ENCODE peak calls at places on chromosome 11, in five cellular contexts. One of them, this sample, is unnamed.

GRCh38 chr11:71252434-71252781 is at the start of gene SHANK2:
- DNase-seq in A549: no peak
- DNase-seq in neural progenitor cell: peak
- DNase-seq in BJ: no peak
- DNase-seq in Karpas-422: no peak
- DNase-seq in this sample: no peak

GRCh38 chr11:27621440-27622161 is 78.7 kb downstream of the BDNF start:
- DNase-seq in neural progenitor cell: no peak
- DNase-seq in Karpas-422: no peak
- DNase-seq in BJ: peak
- DNase-seq in A549: no peak
- DNase-seq in this sample: no peak

GRCh38 chr11:112942966-112943643 is 18.1 kb upstream of the NCAM1 start:
- DNase-seq in BJ: no peak
- DNase-seq in neural progenitor cell: no peak
- DNase-seq in Karpas-422: no peak
- DNase-seq in A549: no peak
- DNase-seq in this sample: no peak

GRCh38 chr11:66464916-66465315 is 1.8 kb upstream of the PELI3 start:
- DNase-seq in Karpas-422: no peak
- DNase-seq in neural progenitor cell: no peak
- DNase-seq in A549: no peak
- DNase-seq in BJ: no peak
- DNase-seq in this sample: no peak

GRCh38 chr11:36357831-36358230 is 61.7 kb downstream of the PRR5L start:
- DNase-seq in BJ: no peak
- DNase-seq in A549: no peak
- DNase-seq in Karpas-422: no peak
- DNase-seq in neural progenitor cell: no peak
- DNase-seq in this sample: no peak

GRCh38 chr11:22163394-22163797 is 29.5 kb upstream of the ANO5 start:
- DNase-seq in neural progenitor cell: no peak
- DNase-seq in BJ: no peak
- DNase-seq in Karpas-422: no peak
- DNase-seq in A549: no peak
- DNase-seq in this sample: no peak

GRCh38 chr11:1043563-1044096 is 7.1 kb upstream of the MUC6 start:
- DNase-seq in A549: no peak
- DNase-seq in BJ: no peak
- DNase-seq in Karpas-422: no peak
- DNase-seq in neural progenitor cell: no peak
- DNase-seq in this sample: no peak

GRCh38 chr11:72433455-72434061 is 773 bp downstream of the CLPB start:
- DNase-seq in neural progenitor cell: no peak
- DNase-seq in Karpas-422: no peak
- DNase-seq in BJ: no peak
- DNase-seq in A549: no peak
- DNase-seq in this sample: no peak

GRCh38 chr11:66727282-66727882 is 1.6 kb downstream of the SPTBN2 start:
- DNase-seq in BJ: no peak
- DNase-seq in neural progenitor cell: peak
- DNase-seq in Karpas-422: peak
- DNase-seq in A549: peak
- DNase-seq in this sample: no peak

GRCh38 chr11:77102246-77103210 is at the start of gene OMP:
- DNase-seq in neural progenitor cell: no peak
- DNase-seq in BJ: no peak
- DNase-seq in A549: no peak
- DNase-seq in Karpas-422: peak
- DNase-seq in this sample: no peak

GRCh38 chr11:76589477-76589876 is 81.1 kb downstream of the LRRC32 start:
- DNase-seq in BJ: no peak
- DNase-seq in neural progenitor cell: no peak
- DNase-seq in Karpas-422: no peak
- DNase-seq in A549: no peak
- DNase-seq in this sample: no peak

GRCh38 chr11:100632970-100633452 is 54.1 kb upstream of the ARHGAP42 start:
- DNase-seq in Karpas-422: no peak
- DNase-seq in neural progenitor cell: no peak
- DNase-seq in A549: peak
- DNase-seq in BJ: no peak
- DNase-seq in this sample: peak

GRCh38 chr11:130070829-130071205 is 1.1 kb downstream of the APLP2 start:
- DNase-seq in neural progenitor cell: peak
- DNase-seq in BJ: no peak
- DNase-seq in Karpas-422: peak
- DNase-seq in A549: no peak
- DNase-seq in this sample: no peak

GRCh38 chr11:83159901-83160865 is 3.3 kb downstream of the PCF11 start:
- DNase-seq in A549: peak
- DNase-seq in BJ: no peak
- DNase-seq in Karpas-422: peak
- DNase-seq in neural progenitor cell: no peak
- DNase-seq in this sample: peak
- H3K4me3 ChIP-seq in A549: peak
- H3K4me3 ChIP-seq in BJ: peak
- H3K4me3 ChIP-seq in Karpas-422: peak
- H3K4me3 ChIP-seq in neural progenitor cell: peak
- H3K4me3 ChIP-seq in this sample: peak

GRCh38 chr11:6991227-6991626 is 28.9 kb downstream of the ZNF214 start:
- DNase-seq in BJ: no peak
- DNase-seq in Karpas-422: no peak
- DNase-seq in neural progenitor cell: peak
- DNase-seq in A549: no peak
- DNase-seq in this sample: no peak

GRCh38 chr11:6995703-6996102 is 24.4 kb downstream of the ZNF214 start:
- DNase-seq in neural progenitor cell: no peak
- DNase-seq in Karpas-422: no peak
- DNase-seq in A549: no peak
- DNase-seq in BJ: no peak
- DNase-seq in this sample: no peak

GRCh38 chr11:6992457-6993431 is 27.4 kb downstream of the ZNF214 start:
- DNase-seq in neural progenitor cell: no peak
- DNase-seq in BJ: peak
- DNase-seq in Karpas-422: no peak
- DNase-seq in A549: no peak
- DNase-seq in this sample: no peak

GRCh38 chr11:6988506-6988905 is 31.6 kb downstream of the ZNF214 start:
- DNase-seq in Karpas-422: no peak
- DNase-seq in BJ: no peak
- DNase-seq in neural progenitor cell: no peak
- DNase-seq in A549: no peak
- DNase-seq in this sample: no peak

GRCh38 chr11:6992026-6992425 is 28.1 kb downstream of the ZNF214 start:
- DNase-seq in Karpas-422: no peak
- DNase-seq in BJ: no peak
- DNase-seq in neural progenitor cell: no peak
- DNase-seq in A549: no peak
- DNase-seq in this sample: no peak
- H3K4me3 ChIP-seq in Karpas-422: no peak
- H3K4me3 ChIP-seq in BJ: no peak
- H3K4me3 ChIP-seq in neural progenitor cell: no peak
- H3K4me3 ChIP-seq in A549: no peak
- H3K4me3 ChIP-seq in this sample: no peak

DNA sequence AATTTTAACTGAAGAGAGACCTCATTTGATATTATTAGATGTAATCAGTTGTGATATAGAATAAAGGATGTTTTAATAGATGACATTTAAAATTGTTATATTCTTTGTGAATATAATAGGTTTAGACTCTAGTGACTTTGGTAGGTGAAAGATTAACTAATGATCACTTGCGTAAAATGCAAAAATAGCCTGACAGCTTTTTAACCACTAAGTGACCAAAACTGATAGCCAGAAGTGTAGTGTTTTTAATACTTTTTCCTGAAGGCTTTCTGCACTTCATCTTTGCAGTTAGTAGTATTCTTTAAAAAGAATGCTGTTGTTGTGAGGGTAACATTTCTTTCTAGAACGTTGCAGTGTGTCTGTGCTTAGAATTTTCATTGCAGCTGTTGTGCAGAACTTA is 5.1 kb downstream of the CAPRIN1 start:
- DNase-seq in A549: no peak
- DNase-seq in BJ: no peak
- DNase-seq in Karpas-422: no peak
- DNase-seq in neural progenitor cell: no peak
- DNase-seq in this sample: no peak
- H3K4me3 ChIP-seq in A549: no peak
- H3K4me3 ChIP-seq in BJ: no peak
- H3K4me3 ChIP-seq in Karpas-422: no peak
- H3K4me3 ChIP-seq in neural progenitor cell: peak
- H3K4me3 ChIP-seq in this sample: peak

GRCh38 chr11:2386591-2386990 is 9.5 kb downstream of the CD81 start:
- DNase-seq in BJ: no peak
- DNase-seq in neural progenitor cell: no peak
- DNase-seq in Karpas-422: peak
- DNase-seq in A549: no peak
- DNase-seq in this sample: no peak
- H3K4me3 ChIP-seq in BJ: no peak
- H3K4me3 ChIP-seq in neural progenitor cell: no peak
- H3K4me3 ChIP-seq in Karpas-422: peak
- H3K4me3 ChIP-seq in A549: no peak
- H3K4me3 ChIP-seq in this sample: no peak

GRCh38 chr11:32433249-32434115 is 1.9 kb downstream of the WT1 start:
- DNase-seq in neural progenitor cell: peak
- DNase-seq in BJ: no peak
- DNase-seq in Karpas-422: no peak
- DNase-seq in A549: no peak
- DNase-seq in this sample: no peak
- H3K4me3 ChIP-seq in neural progenitor cell: no peak
- H3K4me3 ChIP-seq in BJ: no peak
- H3K4me3 ChIP-seq in Karpas-422: no peak
- H3K4me3 ChIP-seq in A549: no peak
- H3K4me3 ChIP-seq in this sample: no peak

DNA sequence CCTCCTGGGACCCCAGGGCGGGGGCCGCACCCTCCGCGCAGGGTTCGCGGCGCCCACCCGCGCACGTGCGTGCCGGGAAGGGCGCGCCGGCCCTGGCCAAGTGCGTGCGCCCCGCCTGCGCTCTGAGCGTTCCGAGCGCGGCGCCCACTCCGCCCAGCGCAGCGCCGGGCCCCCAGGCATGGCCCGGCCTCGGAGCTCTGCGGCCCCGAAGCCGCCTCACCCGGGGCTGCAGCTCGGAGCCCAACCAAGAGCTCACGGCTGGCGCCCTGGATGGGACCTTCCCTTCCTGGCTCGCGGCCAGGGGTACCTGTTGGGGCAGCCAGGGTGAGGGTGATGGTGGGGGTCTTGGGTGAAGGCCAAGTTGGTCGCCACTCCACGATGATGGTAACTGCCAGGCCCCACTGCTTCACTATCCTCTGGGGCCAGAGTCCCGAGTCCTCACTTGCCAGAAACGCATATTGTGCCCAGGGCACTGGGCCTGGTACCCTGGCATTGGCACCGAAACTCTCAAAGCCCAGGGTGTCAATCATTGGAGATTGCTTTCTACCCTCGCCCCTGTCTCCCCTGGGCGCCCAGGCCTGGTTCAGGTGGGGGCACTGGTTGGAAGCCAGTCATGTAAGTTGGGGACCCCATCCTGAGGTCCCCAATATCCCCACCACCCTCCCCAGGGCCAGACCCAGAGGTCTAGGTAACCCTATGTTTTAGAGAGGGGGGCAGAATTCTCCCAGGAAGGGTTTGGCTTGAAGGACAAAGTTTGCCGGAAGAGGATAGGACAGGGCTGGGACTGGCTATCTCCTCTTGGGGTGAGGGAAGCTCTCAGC is 889 bp downstream of the ANO1 start:
- DNase-seq in neural progenitor cell: peak
- DNase-seq in A549: no peak
- DNase-seq in Karpas-422: no peak
- DNase-seq in BJ: no peak
- DNase-seq in this sample: no peak
- H3K4me3 ChIP-seq in neural progenitor cell: peak
- H3K4me3 ChIP-seq in A549: peak
- H3K4me3 ChIP-seq in Karpas-422: no peak
- H3K4me3 ChIP-seq in BJ: no peak
- H3K4me3 ChIP-seq in this sample: no peak

DNA sequence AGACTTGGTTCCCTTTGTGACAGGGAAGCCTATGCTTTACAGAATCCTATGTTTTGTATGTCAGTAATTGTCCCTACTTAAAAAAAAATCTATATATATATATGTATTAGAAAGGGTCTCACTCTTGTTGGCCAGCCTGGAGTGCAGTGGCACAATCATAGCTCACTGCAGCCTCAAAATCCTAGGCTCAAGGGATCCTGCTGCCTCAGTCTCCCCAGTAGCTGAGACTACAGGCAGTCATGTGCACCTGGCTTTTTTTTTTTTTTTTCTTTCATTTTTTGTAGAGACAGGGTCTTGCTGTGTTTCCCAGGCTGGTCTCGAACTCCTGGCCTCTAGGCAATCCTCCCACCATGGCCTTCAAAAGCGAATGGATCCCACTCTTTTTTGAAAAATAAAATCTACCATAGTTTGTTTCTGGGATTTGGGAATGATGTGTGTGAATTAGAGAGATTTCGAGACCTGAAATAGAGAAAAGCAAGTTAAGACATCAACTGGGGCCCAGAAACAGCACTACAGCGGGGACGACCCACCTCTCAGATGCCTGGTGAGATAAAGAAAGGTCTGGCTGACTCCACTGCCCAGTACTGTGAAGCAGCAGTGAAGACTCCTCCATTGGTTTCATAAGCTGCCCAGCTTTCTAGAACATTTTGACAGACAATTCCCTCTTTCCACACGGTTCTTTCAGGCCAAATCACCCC is 1.9 kb upstream of the NEAT1 start:
- DNase-seq in Karpas-422: peak
- DNase-seq in neural progenitor cell: no peak
- DNase-seq in BJ: no peak
- DNase-seq in A549: no peak
- DNase-seq in this sample: no peak
- H3K4me3 ChIP-seq in Karpas-422: peak
- H3K4me3 ChIP-seq in neural progenitor cell: no peak
- H3K4me3 ChIP-seq in BJ: peak
- H3K4me3 ChIP-seq in A549: peak
- H3K4me3 ChIP-seq in this sample: peak